ENCODE peak calls at places on chromosome X, in five cellular contexts. A, C, B, Q and I are unnamed samples.

GRCh38 chrX:43676960-43677582 is 21.0 kb downstream of the MAOA start:
- DNase-seq in Q (no peak), C (no peak), A (no peak), B (no peak), I (no peak)

GRCh38 chrX:118637997-118638396 is 89.4 kb upstream of the IL13RA1 start:
- DNase-seq in A (no peak), Q (no peak), B (no peak), C (no peak), I (no peak)

GRCh38 chrX:106931831-106932491 is 11.8 kb downstream of the CLDN2 start:
- DNase-seq in C (peak; percentile 39), Q (no peak), B (no peak), A (no peak), I (no peak)

GRCh38 chrX:121336831-121337421 is 289.5 kb downstream of the GLUD2 start:
- DNase-seq in C (no peak), A (no peak), B (no peak), Q (no peak), I (no peak)

GRCh38 chrX:1164322-1165288 is 47.8 kb downstream of the CRLF2 start:
- DNase-seq in B (peak; percentile 48), A (no peak), C (peak; percentile 39), Q (no peak), I (peak; percentile 59)

GRCh38 chrX:111652719-111653118 is 28.3 kb upstream of the ALG13 start:
- DNase-seq in B (no peak), C (peak; percentile 25), A (no peak), Q (no peak), I (no peak)

GRCh38 chrX:131067216-131067615 is 9.1 kb downstream of the ARHGAP36 start:
- DNase-seq in C (no peak), Q (no peak), A (no peak), B (no peak), I (no peak)

GRCh38 chrX:46649421-46650260 is 76.1 kb downstream of the CHST7 start:
- DNase-seq in A (no peak), Q (peak; percentile 49), B (no peak), C (no peak), I (no peak)

GRCh38 chrX:70033348-70033747 is 16.4 kb downstream of the AWAT2 start:
- DNase-seq in B (no peak), Q (no peak), C (peak; percentile 41), A (no peak), I (no peak)

GRCh38 chrX:123704781-123705180 is 28.1 kb downstream of the THOC2 start:
- DNase-seq in B (no peak), A (no peak), C (no peak), Q (no peak), I (no peak)

DNA sequence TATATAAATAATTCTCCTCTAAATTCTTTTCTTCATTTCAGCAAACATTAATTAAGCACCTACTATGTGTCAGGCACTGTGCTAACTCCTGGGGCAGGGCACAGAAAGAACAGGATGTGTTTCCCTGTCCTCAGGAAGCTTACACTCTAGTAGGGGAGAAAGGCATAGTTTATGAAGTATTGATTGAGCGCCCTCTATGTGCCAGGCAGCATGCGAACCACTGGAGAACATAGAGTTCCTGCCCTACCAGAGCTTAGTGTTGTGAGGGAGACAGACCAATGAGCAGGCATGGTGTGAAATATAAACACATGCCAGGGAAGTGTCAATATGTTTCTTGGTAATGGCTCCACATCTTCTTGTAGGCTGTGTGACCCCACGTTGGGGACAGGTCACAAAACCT is 3.7 kb downstream of the ADGRG4 start:
- DNase-seq in B (no peak), Q (no peak), C (no peak), A (no peak), I (no peak)
- TF ChIP-seq CTCF in B (no peak), Q (no peak), C (no peak), A (no peak), I (no peak)

GRCh38 chrX:113260474-113260873 is 419.8 kb upstream of the AMOT start:
- DNase-seq in C (no peak), B (no peak), Q (no peak), A (no peak), I (no peak)
- TF ChIP-seq CTCF in C (no peak), B (no peak), Q (no peak), A (no peak), I (no peak)

DNA sequence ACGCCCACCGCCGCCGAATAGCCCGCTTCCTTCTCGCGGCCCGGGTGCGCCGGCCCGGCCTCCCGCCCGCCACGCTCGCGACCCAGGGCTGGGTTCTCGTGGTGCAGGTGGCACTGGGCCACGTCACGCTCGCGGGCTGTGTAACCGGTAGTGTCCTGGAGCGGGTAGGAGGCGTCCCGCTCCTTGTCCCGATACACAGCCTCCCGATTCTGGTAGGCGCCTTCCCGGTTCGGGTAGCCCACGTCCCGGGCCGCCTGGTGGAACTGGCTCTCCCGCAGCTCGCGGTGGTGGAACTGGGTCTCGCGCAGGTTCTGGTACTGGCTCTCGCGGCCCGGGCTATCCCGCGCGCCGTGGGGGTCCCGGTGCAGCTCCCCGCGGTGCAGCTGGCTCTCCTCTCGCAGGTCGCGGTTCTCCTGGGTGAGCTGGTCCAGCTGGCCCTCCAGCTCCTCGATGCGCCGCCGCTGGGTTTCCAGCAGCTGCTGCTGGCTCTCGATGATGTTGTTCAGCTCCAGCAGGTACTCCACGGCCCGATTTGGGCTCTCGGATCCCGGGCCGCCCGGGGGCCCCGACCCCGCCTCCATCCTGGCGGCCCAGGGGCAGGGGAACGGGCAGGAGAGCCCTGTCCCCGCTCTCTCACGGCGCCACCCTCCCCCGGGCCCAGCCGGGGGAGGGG is 39.3 kb upstream of the IQSEC2 start:
- DNase-seq in C (peak; percentile 16), B (no peak), Q (peak; percentile 48), A (no peak), I (no peak)
- TF ChIP-seq CTCF in C (no peak), B (no peak), Q (no peak), A (no peak), I (no peak)

GRCh38 chrX:40314070-40314469 is 216.3 kb upstream of the BCOR start:
- DNase-seq in A (no peak), Q (no peak), B (no peak), C (peak; percentile 18), I (no peak)
- TF ChIP-seq CTCF in A (no peak), Q (no peak), B (no peak), C (peak; percentile 19), I (no peak)

GRCh38 chrX:153778684-153779101 is 2.1 kb upstream of the SRPK3 start:
- DNase-seq in A (no peak), Q (no peak), C (no peak), B (no peak), I (no peak)
- TF ChIP-seq CTCF in A (no peak), Q (no peak), C (no peak), B (no peak), I (no peak)

GRCh38 chrX:13472975-13473665 is 96.3 kb upstream of the EGFL6 start:
- DNase-seq in B (no peak), Q (no peak), C (no peak), A (no peak), I (no peak)
- TF ChIP-seq CTCF in B (no peak), Q (no peak), C (no peak), A (no peak), I (no peak)